ENCODE peak calls at places on chromosomes 11 and 22, in four cellular contexts. F, L, T and I are unnamed samples.

GRCh38 chr11:2783536-2784082 is 83.8 kb upstream of the KCNQ1OT1 start:
- DNase-seq in T (no peak), F (no peak), L (no peak), I (no peak)

GRCh38 chr11:18749681-18750319 is 23.8 kb upstream of the IGSF22 start:
- DNase-seq in F (no peak), L (peak; percentile 25), T (no peak), I (no peak)

GRCh38 chr11:92424281-92424680 is 199.7 kb downstream of the FAT3 start:
- DNase-seq in L (no peak), T (no peak), F (no peak), I (no peak)

GRCh38 chr11:17230867-17231851 is 23.4 kb upstream of the PIK3C2A start:
- DNase-seq in L (no peak), T (no peak), F (peak; percentile 76), I (no peak)

GRCh38 chr11:6570691-6571427 is 32.6 kb downstream of the RRP8 start:
- DNase-seq in T (no peak), L (no peak), F (no peak), I (no peak)

GRCh38 chr11:77407613-77408012 is 66.3 kb downstream of the PAK1 start:
- DNase-seq in L (peak; percentile 56), T (no peak), F (no peak), I (no peak)

GRCh38 chr11:45671246-45672171 is 6.1 kb upstream of the CHST1 start:
- DNase-seq in T (no peak), F (no peak), L (no peak), I (no peak)

GRCh38 chr22:19679476-19680099 is 34.7 kb upstream of the SEPTIN5 start:
- DNase-seq in F (no peak), L (no peak), T (peak; percentile 98), I (peak; percentile 77)

GRCh38 chr11:5808500-5809121 is at the start of gene OR52N2:
- DNase-seq in F (peak; percentile 53), T (peak; percentile 20), L (peak; percentile 63), I (peak; percentile 55)

GRCh38 chr11:61187505-61188130 is 15.7 kb upstream of the PGA3 start:
- DNase-seq in T (peak; percentile 79), F (peak; percentile 60), L (peak; percentile 60), I (peak; percentile 78)

GRCh38 chr11:75140269-75141138 is 10.4 kb upstream of the SLCO2B1 start:
- DNase-seq in L (peak; percentile 47), T (peak; percentile 76), F (peak; percentile 12), I (peak; percentile 82)

GRCh38 chr11:112555491-112556364 is 295.1 kb upstream of the PLET1 start:
- DNase-seq in L (peak; percentile 21), T (peak; percentile 59), F (no peak), I (peak; percentile 76)

GRCh38 chr22:37014835-37015586 is 4.2 kb downstream of the TST start:
- DNase-seq in F (no peak), L (no peak), T (no peak), I (no peak)

GRCh38 chr11:68996376-68997123 is 15.8 kb upstream of the MRGPRD start:
- DNase-seq in F (no peak), L (no peak), T (no peak), I (no peak)

GRCh38 chr22:45620707-45621106 is 50.9 kb upstream of the ATXN10 start:
- DNase-seq in L (no peak), F (peak; percentile 9), T (no peak), I (no peak)

GRCh38 chr22:45617948-45618347 is 53.7 kb upstream of the ATXN10 start:
- DNase-seq in F (no peak), L (no peak), T (no peak), I (no peak)

GRCh38 chr22:45616432-45616831 is 55.2 kb upstream of the ATXN10 start:
- DNase-seq in L (no peak), T (no peak), F (no peak), I (no peak)

GRCh38 chr22:45626198-45626651 is 45.4 kb upstream of the ATXN10 start:
- DNase-seq in L (peak; percentile 55), T (peak; percentile 43), F (no peak), I (no peak)

GRCh38 chr22:45621836-45622600 is 49.6 kb upstream of the ATXN10 start:
- DNase-seq in F (no peak), T (no peak), L (no peak), I (no peak)
- TF ChIP-seq TARDBP in F (no peak), T (no peak), L (no peak), I (no peak)

GRCh38 chr11:1556278-1557167 is 15.5 kb downstream of the DUSP8 start:
- DNase-seq in L (no peak), F (no peak), T (no peak), I (no peak)

GRCh38 chr11:1560011-1560579 is 12.0 kb downstream of the DUSP8 start:
- DNase-seq in T (no peak), L (no peak), F (no peak), I (no peak)

GRCh38 chr11:1559103-1559951 is 12.7 kb downstream of the DUSP8 start:
- DNase-seq in L (no peak), F (no peak), T (no peak), I (no peak)

GRCh38 chr11:1557168-1557884 is 14.7 kb downstream of the DUSP8 start:
- DNase-seq in L (no peak), F (no peak), T (no peak), I (no peak)

GRCh38 chr11:1557904-1558831 is 13.9 kb downstream of the DUSP8 start:
- DNase-seq in T (no peak), F (no peak), L (no peak), I (no peak)
- TF ChIP-seq TARDBP in T (no peak), F (no peak), L (no peak), I (no peak)

DNA sequence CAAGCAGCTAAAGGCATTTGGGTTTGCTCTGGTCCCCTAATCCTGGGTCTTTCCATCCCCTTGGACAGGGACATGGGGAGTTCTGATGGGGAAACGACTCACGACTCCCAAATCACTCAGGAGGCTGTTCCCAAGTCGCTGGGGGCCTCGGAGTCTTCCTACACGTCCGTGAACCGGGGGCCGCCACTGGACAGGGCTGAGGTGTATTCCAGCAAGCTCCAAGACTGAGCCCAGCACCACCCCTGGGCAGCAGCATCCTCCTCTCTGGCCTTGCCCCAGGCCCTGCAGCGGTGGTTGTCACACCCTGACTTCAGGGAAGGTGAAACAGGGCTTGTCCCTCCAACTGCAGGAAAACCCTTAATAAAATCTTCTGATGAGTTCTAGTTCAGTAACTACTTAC is 10.7 kb downstream of the UPK3A start:
- DNase-seq in F (no peak), L (no peak), T (no peak), I (no peak)
- TF ChIP-seq TARDBP in F (no peak), L (no peak), T (no peak), I (no peak)

GRCh38 chr11:27558401-27558800 is 51.8 kb upstream of the LIN7C start:
- DNase-seq in F (no peak), L (no peak), T (no peak), I (no peak)

GRCh38 chr11:27553186-27553585 is 46.6 kb upstream of the LIN7C start:
- DNase-seq in T (no peak), L (no peak), F (no peak), I (no peak)

GRCh38 chr11:27552356-27552755 is 45.8 kb upstream of the LIN7C start:
- DNase-seq in L (no peak), T (no peak), F (no peak), I (no peak)

GRCh38 chr11:27555264-27555663 is 48.7 kb upstream of the LIN7C start:
- DNase-seq in F (no peak), T (no peak), L (no peak), I (no peak)

GRCh38 chr11:27557223-27557622 is 50.7 kb upstream of the LIN7C start:
- DNase-seq in F (no peak), L (no peak), T (no peak), I (no peak)
- TF ChIP-seq TARDBP in F (no peak), L (no peak), T (no peak), I (no peak)

DNA sequence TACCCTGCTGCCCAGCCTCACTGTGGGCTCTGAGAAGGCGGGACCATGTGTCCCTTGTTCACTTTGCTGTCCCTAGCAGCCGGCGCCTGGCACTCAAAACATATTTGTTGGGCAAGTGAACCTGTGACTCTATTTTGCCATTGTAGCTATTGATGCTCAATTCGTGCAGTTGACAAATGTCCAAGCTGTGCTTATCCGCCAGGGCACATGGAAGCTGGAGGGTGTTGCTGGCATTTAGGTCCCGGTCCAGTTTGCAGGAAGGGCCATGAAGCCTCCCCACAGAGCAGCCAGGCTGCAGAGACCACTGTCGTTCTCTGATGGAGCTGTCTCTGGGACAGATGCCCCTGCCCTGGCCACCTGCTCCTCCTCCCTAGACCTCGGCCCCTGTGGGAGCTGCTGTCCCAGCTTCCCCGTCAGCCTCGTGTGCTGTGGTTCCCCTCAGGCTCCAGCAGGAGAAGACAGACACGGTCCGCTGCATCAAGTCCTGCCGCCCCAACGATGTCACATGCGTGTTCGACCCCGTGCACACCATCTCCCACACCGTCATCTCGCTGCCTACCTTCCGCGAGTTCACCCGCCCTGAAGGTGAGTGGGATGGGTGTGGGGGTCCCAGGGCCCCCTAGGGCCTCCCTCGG is 71.5 kb downstream of the FBLN1 start:
- DNase-seq in L (no peak), F (no peak), T (no peak), I (no peak)
- TF ChIP-seq TARDBP in L (no peak), F (no peak), T (no peak), I (no peak)

GRCh38 chr11:129321076-129321475 is 54.6 kb upstream of the BARX2 start:
- DNase-seq in F (no peak), T (no peak), L (peak; percentile 28), I (no peak)
- TF ChIP-seq TARDBP in F (no peak), T (no peak), L (no peak), I (no peak)

GRCh38 chr11:134518616-134519389 is 106.8 kb upstream of the B3GAT1 start:
- DNase-seq in T (no peak), L (no peak), F (no peak), I (no peak)
- TF ChIP-seq TARDBP in T (no peak), L (no peak), F (no peak), I (no peak)

DNA sequence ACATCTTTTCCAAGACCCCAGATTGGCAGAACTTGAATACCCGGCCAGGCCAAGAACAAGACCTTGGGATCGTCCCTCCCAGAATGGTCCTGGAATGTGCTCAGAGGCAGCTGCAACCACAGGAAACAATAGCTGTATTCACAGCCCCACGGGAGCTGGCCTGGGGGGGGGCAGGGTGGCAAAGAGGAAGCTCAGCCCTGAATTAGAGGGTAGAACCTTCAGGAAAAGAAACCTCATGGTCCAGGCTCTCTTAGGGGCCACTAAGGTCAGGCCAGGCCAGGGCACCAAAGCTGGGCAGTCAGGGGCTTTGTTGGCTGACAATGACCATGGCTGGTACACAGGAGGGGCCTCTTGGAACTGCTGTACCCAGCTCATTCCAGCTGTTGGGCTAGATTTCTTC is 17.3 kb downstream of the RPL27A start:
- DNase-seq in T (no peak), L (peak; percentile 84), F (no peak), I (no peak)
- TF ChIP-seq TARDBP in T (no peak), L (no peak), F (no peak), I (no peak)

GRCh38 chr22:49735411-49736311 is 92.0 kb downstream of the BRD1 start:
- DNase-seq in T (peak; percentile 69), F (no peak), L (no peak), I (peak; percentile 40)
- TF ChIP-seq TARDBP in T (no peak), F (no peak), L (no peak), I (no peak)

GRCh38 chr22:44129614-44129976 is 51.1 kb upstream of the PARVG start:
- DNase-seq in L (no peak), T (peak; percentile 18), F (no peak), I (no peak)
- TF ChIP-seq TARDBP in L (no peak), T (no peak), F (no peak), I (no peak)